ENCODE peak calls at places on chromosomes 6 and 20, in nine cellular contexts. M is NCI-H1105; L is SW 1271; Q is GM18507; Z is activated CD8-positive, alpha-beta memory T cell treated with anti-CD3 and anti-CD28 coated beads for 1 hour; X is lung; F is activated CD4-positive, alpha-beta T cell treated with anti-CD3 and anti-CD28 coated beads, Interleukin-2, amount 50 U/mL, for 1 hour; I is posterior cingulate gyrus; W is cardiac fibroblast. D is an unnamed sample.

GRCh38 chr20:3071610-3072529 is at the start of gene OXT:
- DNase-seq in M (no peak), L (no peak), Q (no peak), Z (peak), X (no peak), F (peak), I (no peak), W (no peak), D (no peak)

GRCh38 chr20:52312131-52312729 is 120.7 kb upstream of the ZFP64 start:
- DNase-seq in M (peak), L (peak), Q (peak), Z (peak), X (peak), F (peak), I (no peak), W (peak), D (peak)

GRCh38 chr6:108733706-108734105 is 114.5 kb upstream of the ARMC2 start:
- DNase-seq in M (no peak), L (no peak), Q (no peak), Z (no peak), X (no peak), F (no peak), I (no peak), W (no peak), D (no peak)

GRCh38 chr6:15861486-15861885 is 198.7 kb upstream of the DTNBP1 start:
- DNase-seq in M (no peak), L (no peak), Q (no peak), Z (no peak), X (no peak), F (no peak), I (no peak), W (no peak), D (no peak)

GRCh38 chr6:108751851-108752732 is 96.1 kb upstream of the ARMC2 start:
- DNase-seq in M (no peak), L (no peak), Q (no peak), Z (no peak), X (no peak), F (no peak), I (no peak), W (no peak), D (no peak)

GRCh38 chr6:133546098-133546497 is 304.9 kb downstream of the EYA4 start:
- DNase-seq in M (no peak), L (no peak), Q (no peak), Z (no peak), X (no peak), F (no peak), I (no peak), W (no peak), D (peak)

GRCh38 chr20:61958773-61959172 is 106.9 kb downstream of the TAF4 start:
- DNase-seq in M (no peak), L (no peak), Q (no peak), Z (no peak), X (no peak), F (no peak), I (peak), W (no peak), D (no peak)

GRCh38 chr6:107819217-107819616 is 4.9 kb downstream of the SCML4 start:
- DNase-seq in M (no peak), L (no peak), Q (no peak), Z (no peak), X (no peak), F (peak), I (no peak), W (no peak), D (no peak)

GRCh38 chr20:49697071-49697470 is 16.6 kb downstream of the B4GALT5 start:
- DNase-seq in M (peak), L (no peak), Q (no peak), Z (no peak), X (no peak), F (no peak), I (no peak), W (no peak), D (no peak)

GRCh38 chr6:162306616-162307015 is 420.9 kb downstream of the PRKN start:
- DNase-seq in M (no peak), L (no peak), Q (no peak), Z (no peak), X (no peak), F (no peak), I (no peak), W (no peak), D (no peak)

GRCh38 chr6:7267521-7268091 is 45.4 kb downstream of the SSR1 start:
- DNase-seq in M (peak), L (peak), Q (no peak), Z (no peak), X (peak), F (no peak), I (peak), W (peak), D (peak)

GRCh38 chr20:4664691-4665360 is 56.9 kb upstream of the PRND start:
- DNase-seq in M (no peak), L (no peak), Q (no peak), Z (no peak), X (no peak), F (no peak), I (no peak), W (no peak), D (no peak)

GRCh38 chr6:80690611-80691090 is 584.2 kb downstream of the BCKDHB start:
- DNase-seq in M (no peak), L (no peak), Q (no peak), Z (no peak), X (no peak), F (no peak), I (no peak), W (no peak), D (peak)

GRCh38 chr6:164275773-164276172 is 861.3 kb downstream of the QKI start:
- DNase-seq in M (no peak), L (no peak), Q (no peak), Z (no peak), X (no peak), F (no peak), I (no peak), W (no peak), D (no peak)

GRCh38 chr6:89301586-89302194 is 13.4 kb downstream of the GABRR2 start:
- DNase-seq in M (no peak), L (no peak), Q (no peak), Z (no peak), X (no peak), F (no peak), I (peak), W (no peak), D (no peak)

GRCh38 chr6:48087448-48087847 is 23.5 kb downstream of the PTCHD4 start:
- DNase-seq in M (no peak), L (peak), Q (no peak), Z (no peak), X (no peak), F (no peak), I (no peak), W (peak), D (no peak)

GRCh38 chr6:129047834-129048233 is 164.9 kb downstream of the LAMA2 start:
- DNase-seq in M (no peak), L (no peak), Q (no peak), Z (no peak), X (no peak), F (no peak), I (no peak), W (no peak), D (no peak)

GRCh38 chr20:10929023-10929422 is 255.2 kb upstream of the JAG1 start:
- DNase-seq in M (no peak), L (no peak), Q (no peak), Z (no peak), X (no peak), F (no peak), I (no peak), W (peak), D (no peak)

GRCh38 chr6:72769459-72770125 is 147.7 kb downstream of the KCNQ5 start:
- DNase-seq in M (peak), L (no peak), Q (no peak), Z (no peak), X (no peak), F (no peak), I (no peak), W (no peak), D (no peak)

GRCh38 chr6:111552999-111553398 is 52.7 kb downstream of the TRAF3IP2 start:
- DNase-seq in M (peak), L (no peak), Q (no peak), Z (no peak), X (no peak), F (no peak), I (no peak), W (no peak), D (no peak)

GRCh38 chr6:40056865-40057264 is 122.6 kb upstream of the MOCS1 start:
- DNase-seq in M (no peak), L (no peak), Q (no peak), Z (no peak), X (no peak), F (no peak), I (no peak), W (no peak), D (no peak)